ENCODE peak calls at places on chromosomes 4 and X, in six cellular contexts. One of them, this sample, is unnamed.
A peak's percentile ranks its signal among the peaks of the same experiment; 100 is the strongest.

GRCh38 chr4:158895797-158896442 is 127.1 kb downstream of the FNIP2 start:
- DNase-seq in CD8-positive, alpha-beta T cell: no peak
- DNase-seq in nephron progenitor cell: no peak
- DNase-seq in sciatic nerve: no peak
- DNase-seq in NCI-H1436: no peak
- DNase-seq in T-helper 2 cell: no peak
- DNase-seq in this sample: no peak

GRCh38 chrX:63466690-63467089 is 115.6 kb upstream of the SPIN4 start:
- DNase-seq in nephron progenitor cell: no peak
- DNase-seq in NCI-H1436: no peak
- DNase-seq in T-helper 2 cell: no peak
- DNase-seq in sciatic nerve: no peak
- DNase-seq in CD8-positive, alpha-beta T cell: no peak
- DNase-seq in this sample: no peak

GRCh38 chr4:28464823-28465222 is 1604.2 kb downstream of the STIM2 start:
- DNase-seq in CD8-positive, alpha-beta T cell: no peak
- DNase-seq in sciatic nerve: no peak
- DNase-seq in nephron progenitor cell: no peak
- DNase-seq in NCI-H1436: no peak
- DNase-seq in T-helper 2 cell: no peak
- DNase-seq in this sample: no peak

GRCh38 chr4:57233391-57233790 is 123.2 kb upstream of the IGFBP7 start:
- DNase-seq in sciatic nerve: no peak
- DNase-seq in T-helper 2 cell: no peak
- DNase-seq in NCI-H1436: no peak
- DNase-seq in nephron progenitor cell: no peak
- DNase-seq in CD8-positive, alpha-beta T cell: no peak
- DNase-seq in this sample: no peak

GRCh38 chrX:110218591-110218990 is 99.3 kb downstream of the AMMECR1 start:
- DNase-seq in CD8-positive, alpha-beta T cell: no peak
- DNase-seq in sciatic nerve: no peak
- DNase-seq in nephron progenitor cell: no peak
- DNase-seq in NCI-H1436: no peak
- DNase-seq in T-helper 2 cell: no peak
- DNase-seq in this sample: no peak

GRCh38 chr4:142307857-142308256 is 538.2 kb downstream of the INPP4B start:
- DNase-seq in nephron progenitor cell: no peak
- DNase-seq in sciatic nerve: no peak
- DNase-seq in NCI-H1436: no peak
- DNase-seq in CD8-positive, alpha-beta T cell: no peak
- DNase-seq in T-helper 2 cell: no peak
- DNase-seq in this sample: no peak

GRCh38 chr4:186485621-186486062 is 69.7 kb downstream of the MTNR1A start:
- DNase-seq in T-helper 2 cell: no peak
- DNase-seq in NCI-H1436: no peak
- DNase-seq in CD8-positive, alpha-beta T cell: no peak
- DNase-seq in nephron progenitor cell: peak; percentile 5
- DNase-seq in sciatic nerve: no peak
- DNase-seq in this sample: no peak

GRCh38 chr4:8644461-8644891 is 51.9 kb downstream of the CPZ start:
- DNase-seq in sciatic nerve: peak; percentile 15
- DNase-seq in CD8-positive, alpha-beta T cell: no peak
- DNase-seq in T-helper 2 cell: no peak
- DNase-seq in NCI-H1436: no peak
- DNase-seq in nephron progenitor cell: no peak
- DNase-seq in this sample: peak; percentile 38

GRCh38 chrX:1658083-1658463 is 43.2 kb downstream of the ASMT start:
- DNase-seq in T-helper 2 cell: no peak
- DNase-seq in nephron progenitor cell: peak; percentile 43
- DNase-seq in CD8-positive, alpha-beta T cell: no peak
- DNase-seq in sciatic nerve: no peak
- DNase-seq in NCI-H1436: peak; percentile 41
- DNase-seq in this sample: no peak

GRCh38 chr4:55866290-55866907 is 13.0 kb downstream of the EXOC1 start:
- DNase-seq in NCI-H1436: no peak
- DNase-seq in CD8-positive, alpha-beta T cell: no peak
- DNase-seq in T-helper 2 cell: no peak
- DNase-seq in nephron progenitor cell: no peak
- DNase-seq in sciatic nerve: no peak
- DNase-seq in this sample: no peak

GRCh38 chr4:113951263-113951662 is 28.2 kb downstream of the ARSJ start:
- DNase-seq in T-helper 2 cell: no peak
- DNase-seq in sciatic nerve: no peak
- DNase-seq in nephron progenitor cell: no peak
- DNase-seq in NCI-H1436: no peak
- DNase-seq in CD8-positive, alpha-beta T cell: no peak
- DNase-seq in this sample: no peak

GRCh38 chr4:60249784-60250183 is 950.3 kb upstream of the ADGRL3 start:
- DNase-seq in nephron progenitor cell: no peak
- DNase-seq in NCI-H1436: no peak
- DNase-seq in T-helper 2 cell: no peak
- DNase-seq in sciatic nerve: no peak
- DNase-seq in CD8-positive, alpha-beta T cell: no peak
- DNase-seq in this sample: no peak

GRCh38 chr4:15025693-15026092 is 23.4 kb downstream of the CPEB2 start:
- DNase-seq in CD8-positive, alpha-beta T cell: no peak
- DNase-seq in T-helper 2 cell: no peak
- DNase-seq in sciatic nerve: no peak
- DNase-seq in nephron progenitor cell: no peak
- DNase-seq in NCI-H1436: no peak
- DNase-seq in this sample: no peak

GRCh38 chrX:32877592-32877991 is 333.8 kb downstream of the DMD start:
- DNase-seq in sciatic nerve: no peak
- DNase-seq in nephron progenitor cell: no peak
- DNase-seq in T-helper 2 cell: no peak
- DNase-seq in NCI-H1436: no peak
- DNase-seq in CD8-positive, alpha-beta T cell: no peak
- DNase-seq in this sample: no peak